ENCODE peak calls at places on chromosomes 6 and 20, in eight cellular contexts. One of them, this sample, is unnamed.

GRCh38 chr6:134602123-134602522 is 284.2 kb upstream of the SGK1 start:
- DNase-seq in neural crest cell: no peak
- DNase-seq in Peyer's patch: no peak
- DNase-seq in pancreas: no peak
- DNase-seq in glutamatergic neuron: no peak
- DNase-seq in hepatocyte: no peak
- DNase-seq in astrocyte of the cerebellum: no peak
- DNase-seq in B cell: no peak
- DNase-seq in this sample: no peak

GRCh38 chr20:36314734-36315544 is 8.8 kb downstream of the DLGAP4 start:
- DNase-seq in pancreas: no peak
- DNase-seq in astrocyte of the cerebellum: no peak
- DNase-seq in neural crest cell: no peak
- DNase-seq in glutamatergic neuron: no peak
- DNase-seq in B cell: no peak
- DNase-seq in Peyer's patch: no peak
- DNase-seq in hepatocyte: no peak
- DNase-seq in this sample: no peak

GRCh38 chr6:20840675-20841074 is 306.4 kb downstream of the CDKAL1 start:
- DNase-seq in hepatocyte: no peak
- DNase-seq in neural crest cell: no peak
- DNase-seq in Peyer's patch: no peak
- DNase-seq in glutamatergic neuron: no peak
- DNase-seq in B cell: no peak
- DNase-seq in pancreas: no peak
- DNase-seq in astrocyte of the cerebellum: peak
- DNase-seq in this sample: no peak

GRCh38 chr6:20202070-20202658 is 10.1 kb downstream of the MBOAT1 start:
- DNase-seq in pancreas: no peak
- DNase-seq in Peyer's patch: no peak
- DNase-seq in neural crest cell: no peak
- DNase-seq in astrocyte of the cerebellum: no peak
- DNase-seq in B cell: no peak
- DNase-seq in hepatocyte: peak
- DNase-seq in glutamatergic neuron: no peak
- DNase-seq in this sample: no peak

GRCh38 chr6:106692112-106692822 is 62.9 kb downstream of the QRSL1 start:
- DNase-seq in neural crest cell: no peak
- DNase-seq in Peyer's patch: no peak
- DNase-seq in pancreas: peak
- DNase-seq in glutamatergic neuron: no peak
- DNase-seq in hepatocyte: peak
- DNase-seq in astrocyte of the cerebellum: peak
- DNase-seq in B cell: no peak
- DNase-seq in this sample: no peak

GRCh38 chr6:30325873-30326445 is 768 bp upstream of the TRIM39 start:
- DNase-seq in Peyer's patch: peak
- DNase-seq in neural crest cell: no peak
- DNase-seq in B cell: peak
- DNase-seq in pancreas: no peak
- DNase-seq in glutamatergic neuron: peak
- DNase-seq in hepatocyte: peak
- DNase-seq in astrocyte of the cerebellum: peak
- DNase-seq in this sample: peak

GRCh38 chr6:31272856-31273626 is 1.1 kb upstream of the HLA-C start:
- DNase-seq in neural crest cell: no peak
- DNase-seq in astrocyte of the cerebellum: no peak
- DNase-seq in pancreas: no peak
- DNase-seq in hepatocyte: no peak
- DNase-seq in glutamatergic neuron: no peak
- DNase-seq in B cell: no peak
- DNase-seq in Peyer's patch: peak
- DNase-seq in this sample: peak

GRCh38 chr20:2694519-2694918 is 1.9 kb downstream of the EBF4 start:
- DNase-seq in pancreas: no peak
- DNase-seq in neural crest cell: no peak
- DNase-seq in astrocyte of the cerebellum: no peak
- DNase-seq in Peyer's patch: no peak
- DNase-seq in glutamatergic neuron: no peak
- DNase-seq in B cell: no peak
- DNase-seq in hepatocyte: no peak
- DNase-seq in this sample: no peak

GRCh38 chr6:56406276-56407269 is 159.2 kb upstream of the COL21A1 start:
- DNase-seq in Peyer's patch: no peak
- DNase-seq in neural crest cell: no peak
- DNase-seq in glutamatergic neuron: no peak
- DNase-seq in B cell: no peak
- DNase-seq in hepatocyte: no peak
- DNase-seq in astrocyte of the cerebellum: no peak
- DNase-seq in pancreas: no peak
- DNase-seq in this sample: no peak

GRCh38 chr20:58408603-58409246 is 19.7 kb downstream of the VAPB start:
- DNase-seq in glutamatergic neuron: no peak
- DNase-seq in B cell: no peak
- DNase-seq in astrocyte of the cerebellum: no peak
- DNase-seq in neural crest cell: no peak
- DNase-seq in hepatocyte: no peak
- DNase-seq in Peyer's patch: no peak
- DNase-seq in pancreas: no peak
- DNase-seq in this sample: no peak

GRCh38 chr6:141026504-141026903 is 1106.2 kb upstream of the GJE1 start:
- DNase-seq in astrocyte of the cerebellum: no peak
- DNase-seq in neural crest cell: no peak
- DNase-seq in Peyer's patch: no peak
- DNase-seq in pancreas: no peak
- DNase-seq in glutamatergic neuron: no peak
- DNase-seq in B cell: no peak
- DNase-seq in hepatocyte: peak
- DNase-seq in this sample: no peak

GRCh38 chr6:122717350-122717749 is 62.2 kb upstream of the FABP7 start:
- DNase-seq in Peyer's patch: no peak
- DNase-seq in neural crest cell: no peak
- DNase-seq in pancreas: no peak
- DNase-seq in glutamatergic neuron: no peak
- DNase-seq in B cell: no peak
- DNase-seq in astrocyte of the cerebellum: peak
- DNase-seq in hepatocyte: no peak
- DNase-seq in this sample: no peak

GRCh38 chr6:125485757-125486156 is 184.0 kb upstream of the HDDC2 start:
- DNase-seq in hepatocyte: no peak
- DNase-seq in neural crest cell: no peak
- DNase-seq in Peyer's patch: no peak
- DNase-seq in astrocyte of the cerebellum: no peak
- DNase-seq in pancreas: no peak
- DNase-seq in B cell: no peak
- DNase-seq in glutamatergic neuron: no peak
- DNase-seq in this sample: no peak

GRCh38 chr6:114101255-114101654 is 130.3 kb upstream of the HDAC2 start:
- DNase-seq in astrocyte of the cerebellum: no peak
- DNase-seq in Peyer's patch: no peak
- DNase-seq in B cell: no peak
- DNase-seq in hepatocyte: no peak
- DNase-seq in neural crest cell: no peak
- DNase-seq in glutamatergic neuron: no peak
- DNase-seq in pancreas: no peak
- DNase-seq in this sample: no peak

GRCh38 chr20:62493253-62493885 is 17.6 kb upstream of the GATA5 start:
- DNase-seq in hepatocyte: no peak
- DNase-seq in B cell: no peak
- DNase-seq in astrocyte of the cerebellum: no peak
- DNase-seq in glutamatergic neuron: no peak
- DNase-seq in Peyer's patch: no peak
- DNase-seq in pancreas: no peak
- DNase-seq in neural crest cell: no peak
- DNase-seq in this sample: no peak

GRCh38 chr6:74756903-74757302 is 448.9 kb downstream of the COL12A1 start:
- DNase-seq in astrocyte of the cerebellum: no peak
- DNase-seq in Peyer's patch: no peak
- DNase-seq in glutamatergic neuron: no peak
- DNase-seq in B cell: no peak
- DNase-seq in neural crest cell: no peak
- DNase-seq in hepatocyte: no peak
- DNase-seq in pancreas: no peak
- DNase-seq in this sample: no peak

GRCh38 chr20:38073307-38074010 is 39.9 kb downstream of the RPRD1B start:
- DNase-seq in B cell: peak
- DNase-seq in hepatocyte: peak
- DNase-seq in pancreas: peak
- DNase-seq in astrocyte of the cerebellum: peak
- DNase-seq in neural crest cell: peak
- DNase-seq in Peyer's patch: no peak
- DNase-seq in glutamatergic neuron: no peak
- DNase-seq in this sample: no peak

GRCh38 chr6:125153541-125154183 is at the start of gene TPD52L1:
- DNase-seq in neural crest cell: peak
- DNase-seq in astrocyte of the cerebellum: peak
- DNase-seq in pancreas: peak
- DNase-seq in glutamatergic neuron: peak
- DNase-seq in Peyer's patch: no peak
- DNase-seq in hepatocyte: peak
- DNase-seq in B cell: peak
- DNase-seq in this sample: peak

GRCh38 chr20:21134883-21135493 is 9.1 kb downstream of the KIZ start:
- DNase-seq in astrocyte of the cerebellum: no peak
- DNase-seq in Peyer's patch: no peak
- DNase-seq in neural crest cell: no peak
- DNase-seq in pancreas: no peak
- DNase-seq in B cell: no peak
- DNase-seq in glutamatergic neuron: no peak
- DNase-seq in hepatocyte: no peak
- DNase-seq in this sample: no peak

GRCh38 chr6:108836061-108836460 is 12.2 kb upstream of the ARMC2 start:
- DNase-seq in hepatocyte: no peak
- DNase-seq in Peyer's patch: no peak
- DNase-seq in astrocyte of the cerebellum: no peak
- DNase-seq in glutamatergic neuron: no peak
- DNase-seq in pancreas: no peak
- DNase-seq in neural crest cell: no peak
- DNase-seq in B cell: no peak
- DNase-seq in this sample: no peak

GRCh38 chr20:56249244-56249955 is 868 bp downstream of the MC3R start:
- DNase-seq in Peyer's patch: no peak
- DNase-seq in astrocyte of the cerebellum: no peak
- DNase-seq in neural crest cell: peak
- DNase-seq in B cell: no peak
- DNase-seq in pancreas: no peak
- DNase-seq in glutamatergic neuron: peak
- DNase-seq in hepatocyte: peak
- DNase-seq in this sample: no peak

DNA sequence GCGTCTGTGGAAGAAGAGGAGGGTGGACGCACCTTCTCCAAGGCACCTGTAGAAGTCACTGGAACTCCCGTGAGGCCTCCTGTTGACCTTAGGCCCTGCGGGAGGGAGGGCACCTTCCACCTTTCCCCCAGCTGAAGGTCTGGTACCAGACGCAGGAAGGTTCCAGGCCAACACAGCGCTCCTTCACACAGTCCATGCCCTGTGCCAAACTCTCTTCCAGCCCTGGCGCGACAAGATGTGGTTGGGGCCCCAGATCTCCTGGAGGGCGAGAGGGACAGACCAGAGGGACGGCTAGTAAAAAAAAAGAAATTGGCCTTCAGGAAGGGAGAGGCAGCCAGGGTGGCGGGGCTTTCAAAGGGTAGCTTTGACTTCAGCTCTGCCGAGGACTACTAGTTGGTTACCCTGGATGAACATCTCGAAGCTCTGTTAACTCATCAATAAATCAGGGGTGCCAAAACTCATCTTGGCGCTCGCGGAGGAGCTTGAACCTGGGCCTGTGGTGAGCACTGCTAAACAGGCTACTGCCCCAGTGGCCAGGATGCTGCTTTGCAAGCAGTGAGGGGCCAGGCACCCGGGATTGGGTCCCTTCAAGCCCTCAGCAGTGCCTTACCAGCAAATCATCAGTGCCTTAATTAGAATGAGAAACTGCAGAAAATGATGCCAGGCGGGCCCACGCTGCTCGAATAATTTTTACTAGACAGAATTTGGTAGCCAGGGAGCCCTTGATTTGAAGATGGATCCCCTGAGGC is 14.9 kb downstream of the AARS2 start:
- DNase-seq in astrocyte of the cerebellum: no peak
- DNase-seq in Peyer's patch: no peak
- DNase-seq in B cell: no peak
- DNase-seq in glutamatergic neuron: no peak
- DNase-seq in hepatocyte: no peak
- DNase-seq in pancreas: no peak
- DNase-seq in neural crest cell: no peak
- DNase-seq in this sample: no peak
- TF ChIP-seq CTCF in astrocyte of the cerebellum: no peak
- TF ChIP-seq CTCF in Peyer's patch: no peak
- TF ChIP-seq CTCF in B cell: no peak
- TF ChIP-seq CTCF in glutamatergic neuron: no peak
- TF ChIP-seq CTCF in hepatocyte: no peak
- TF ChIP-seq CTCF in pancreas: no peak
- TF ChIP-seq CTCF in neural crest cell: no peak
- TF ChIP-seq CTCF in this sample: no peak

GRCh38 chr6:155883334-155883731 is 427.7 kb upstream of the NOX3 start:
- DNase-seq in glutamatergic neuron: no peak
- DNase-seq in astrocyte of the cerebellum: no peak
- DNase-seq in B cell: no peak
- DNase-seq in pancreas: no peak
- DNase-seq in Peyer's patch: no peak
- DNase-seq in hepatocyte: no peak
- DNase-seq in neural crest cell: no peak
- DNase-seq in this sample: no peak
- TF ChIP-seq CTCF in glutamatergic neuron: no peak
- TF ChIP-seq CTCF in astrocyte of the cerebellum: no peak
- TF ChIP-seq CTCF in B cell: no peak
- TF ChIP-seq CTCF in pancreas: no peak
- TF ChIP-seq CTCF in Peyer's patch: no peak
- TF ChIP-seq CTCF in hepatocyte: no peak
- TF ChIP-seq CTCF in neural crest cell: no peak
- TF ChIP-seq CTCF in this sample: no peak

GRCh38 chr20:46011631-46012482 is 3.1 kb downstream of the MMP9 start:
- DNase-seq in hepatocyte: no peak
- DNase-seq in neural crest cell: no peak
- DNase-seq in astrocyte of the cerebellum: no peak
- DNase-seq in glutamatergic neuron: no peak
- DNase-seq in Peyer's patch: peak
- DNase-seq in pancreas: no peak
- DNase-seq in B cell: no peak
- DNase-seq in this sample: no peak
- TF ChIP-seq CTCF in hepatocyte: peak
- TF ChIP-seq CTCF in neural crest cell: no peak
- TF ChIP-seq CTCF in astrocyte of the cerebellum: peak
- TF ChIP-seq CTCF in glutamatergic neuron: peak
- TF ChIP-seq CTCF in Peyer's patch: no peak
- TF ChIP-seq CTCF in pancreas: peak
- TF ChIP-seq CTCF in B cell: no peak
- TF ChIP-seq CTCF in this sample: no peak

DNA sequence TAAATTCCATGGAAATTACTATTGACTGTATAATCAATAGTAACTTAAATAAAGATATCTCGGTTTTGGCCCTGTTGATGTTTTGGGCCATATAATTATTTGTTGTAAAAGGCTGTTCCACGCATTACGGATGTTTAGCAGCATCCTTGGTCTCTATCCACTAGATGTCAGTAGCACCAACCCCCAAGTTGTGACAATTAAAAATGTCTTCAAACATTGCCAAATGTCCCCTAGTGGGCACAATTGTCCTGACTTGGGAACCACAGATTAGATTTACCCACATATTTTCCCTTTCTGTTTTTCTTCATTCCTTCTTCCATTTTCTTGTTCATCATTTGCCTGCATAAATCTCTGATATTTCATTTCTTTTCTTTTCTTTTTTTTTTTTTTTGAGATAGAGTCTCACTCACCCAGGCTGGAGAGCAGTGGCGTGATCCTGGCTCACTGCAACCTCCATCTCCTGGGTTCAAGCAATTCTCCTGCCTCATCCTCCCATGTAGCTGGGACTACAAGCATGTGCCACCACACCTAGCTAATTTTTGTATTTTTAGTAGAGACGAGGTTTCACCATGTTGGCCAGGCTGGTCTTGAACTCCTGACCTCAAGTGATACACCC is 13.6 kb upstream of the WFDC8 start:
- DNase-seq in astrocyte of the cerebellum: no peak
- DNase-seq in neural crest cell: peak
- DNase-seq in B cell: peak
- DNase-seq in Peyer's patch: no peak
- DNase-seq in pancreas: no peak
- DNase-seq in hepatocyte: peak
- DNase-seq in glutamatergic neuron: no peak
- DNase-seq in this sample: no peak
- TF ChIP-seq CTCF in astrocyte of the cerebellum: peak
- TF ChIP-seq CTCF in neural crest cell: peak
- TF ChIP-seq CTCF in B cell: peak
- TF ChIP-seq CTCF in Peyer's patch: peak
- TF ChIP-seq CTCF in pancreas: peak
- TF ChIP-seq CTCF in hepatocyte: peak
- TF ChIP-seq CTCF in glutamatergic neuron: peak
- TF ChIP-seq CTCF in this sample: peak